ENCODE peak calls at places on chromosomes 3 and 15, in seven cellular contexts. L is sigmoid colon; N is activated CD4-positive, alpha-beta T cell treated with anti-CD3 and anti-CD28 coated beads, Interleukin-2, amount 10 ng/mL, durations not matched to agents 24 days and 14 days; S is CD4-positive, alpha-beta memory T cell; Z is central memory CD4-positive, alpha-beta T cell; E is iris pigment epithelial cell; B is HFFc6. C is an unnamed sample.

GRCh38 chr15:32851619-32852416 is 134.0 kb downstream of the GREM1 start:
- DNase-seq in E (peak), S (no peak), N (no peak), Z (no peak), B (peak), L (no peak), C (peak)

GRCh38 chr3:62027231-62027630 is 346.1 kb downstream of the FEZF2 start:
- DNase-seq in L (no peak), B (no peak), E (no peak), S (no peak), Z (no peak), N (no peak), C (no peak)

GRCh38 chr3:31880020-31880419 is 101.0 kb downstream of the OSBPL10 start:
- DNase-seq in Z (no peak), E (peak), S (no peak), B (no peak), L (no peak), N (no peak), C (peak)

GRCh38 chr3:197023998-197024651 is 5.5 kb downstream of the MELTF start:
- DNase-seq in B (no peak), N (no peak), S (no peak), Z (no peak), L (no peak), E (no peak), C (no peak)

GRCh38 chr3:130473416-130473815 is 43.6 kb upstream of the COL6A6 start:
- DNase-seq in E (no peak), Z (no peak), N (peak), B (no peak), S (no peak), L (no peak), C (no peak)

GRCh38 chr3:123258811-123259420 is 57.2 kb downstream of the SEC22A start:
- DNase-seq in E (peak), Z (no peak), N (no peak), L (no peak), B (peak), S (no peak), C (peak)

GRCh38 chr15:50144342-50145120 is 25.5 kb upstream of the ATP8B4 start:
- DNase-seq in N (peak), S (no peak), E (no peak), B (no peak), Z (no peak), L (no peak), C (no peak)

GRCh38 chr15:79339588-79340314 is 28.8 kb downstream of the TMED3 start:
- DNase-seq in S (no peak), L (no peak), Z (no peak), E (peak), B (peak), N (no peak), C (peak)

GRCh38 chr3:129664040-129664646 is 57.7 kb upstream of the PLXND1 start:
- DNase-seq in L (no peak), B (peak), S (no peak), E (no peak), Z (no peak), N (no peak), C (no peak)

GRCh38 chr3:53493997-53494791 is at the start of gene CACNA1D:
- DNase-seq in E (no peak), B (no peak), L (no peak), N (no peak), Z (no peak), S (no peak), C (peak)